ENCODE peak calls at places on chromosomes 4 and X, in eight cellular contexts. T, P, K, C, U, I, F and G are unnamed samples.

GRCh38 chrX:131802836-131803626 is 220.1 kb upstream of the STK26 start:
- DNase-seq in T (no peak), P (peak), K (no peak), C (no peak), U (no peak), I (peak), F (peak), G (no peak)

GRCh38 chrX:51889851-51890250 is 3.6 kb upstream of the MAGED1 start:
- DNase-seq in T (no peak), P (no peak), K (no peak), C (no peak), U (no peak), I (no peak), F (no peak), G (no peak)

GRCh38 chr4:151418385-151418784 is 9.4 kb downstream of the FHIP1A start:
- DNase-seq in T (peak), P (no peak), K (peak), C (no peak), U (no peak), I (no peak), F (no peak), G (no peak)

GRCh38 chrX:154459843-154460242 is 1.8 kb downstream of the PLXNA3 start:
- DNase-seq in T (no peak), P (no peak), K (no peak), C (peak), U (no peak), I (no peak), F (no peak), G (no peak)

GRCh38 chr4:40227284-40227683 is 30.5 kb downstream of the RHOH start:
- DNase-seq in T (no peak), P (no peak), K (no peak), C (no peak), U (no peak), I (no peak), F (no peak), G (no peak)

GRCh38 chr4:26085581-26085980 is 171.6 kb downstream of the SMIM20 start:
- DNase-seq in T (no peak), P (no peak), K (no peak), C (no peak), U (no peak), I (no peak), F (no peak), G (no peak)

GRCh38 chrX:11953615-11954014 is 184.7 kb upstream of the FRMPD4 start:
- DNase-seq in T (peak), P (no peak), K (peak), C (no peak), U (no peak), I (no peak), F (no peak), G (no peak)

GRCh38 chr4:31234494-31234893 is 514.3 kb downstream of the PCDH7 start:
- DNase-seq in T (no peak), P (no peak), K (no peak), C (peak), U (no peak), I (no peak), F (no peak), G (no peak)

GRCh38 chrX:39895228-39896110 is 202.3 kb downstream of the BCOR start:
- DNase-seq in T (no peak), P (no peak), K (no peak), C (no peak), U (no peak), I (no peak), F (no peak), G (no peak)

GRCh38 chrX:124478046-124478445 is 131.7 kb downstream of the SH2D1A start:
- DNase-seq in T (no peak), P (no peak), K (no peak), C (no peak), U (no peak), I (no peak), F (no peak), G (no peak)

GRCh38 chr4:138889216-138889615 is 126.4 kb upstream of the NOCT start:
- DNase-seq in T (no peak), P (no peak), K (no peak), C (no peak), U (no peak), I (no peak), F (no peak), G (no peak)

GRCh38 chrX:24594531-24594930 is 52.6 kb downstream of the PCYT1B start:
- DNase-seq in T (no peak), P (no peak), K (no peak), C (no peak), U (no peak), I (no peak), F (no peak), G (no peak)

GRCh38 chrX:154353172-154353843 is 21.1 kb downstream of the FLNA start:
- DNase-seq in T (no peak), P (no peak), K (no peak), C (no peak), U (no peak), I (no peak), F (no peak), G (no peak)

GRCh38 chr4:3136454-3136853 is 62.0 kb downstream of the HTT start:
- DNase-seq in T (peak), P (no peak), K (no peak), C (no peak), U (no peak), I (no peak), F (no peak), G (no peak)

GRCh38 chrX:150934453-150934852 is 36.0 kb upstream of the CD99L2 start:
- DNase-seq in T (peak), P (no peak), K (peak), C (no peak), U (no peak), I (no peak), F (no peak), G (no peak)

GRCh38 chrX:41677661-41678060 is 11.1 kb upstream of the GPR34 start:
- DNase-seq in T (peak), P (no peak), K (no peak), C (no peak), U (no peak), I (no peak), F (no peak), G (no peak)

GRCh38 chr4:6546681-6547447 is 28.1 kb upstream of the MAN2B2 start:
- DNase-seq in T (peak), P (no peak), K (peak), C (peak), U (no peak), I (no peak), F (no peak), G (no peak)

GRCh38 chr4:138405934-138406567 is 163.9 kb upstream of the SLC7A11 start:
- DNase-seq in T (peak), P (no peak), K (no peak), C (no peak), U (no peak), I (no peak), F (no peak), G (no peak)

GRCh38 chr4:73743825-73744602 is 3.6 kb downstream of the CXCL8 start:
- DNase-seq in T (no peak), P (no peak), K (no peak), C (no peak), U (no peak), I (no peak), F (no peak), G (no peak)

GRCh38 chr4:766152-766515 is 59.8 kb downstream of the CPLX1 start:
- DNase-seq in T (peak), P (no peak), K (no peak), C (no peak), U (no peak), I (no peak), F (no peak), G (no peak)

GRCh38 chrX:70444326-70445196 is at the start of gene DLG3:
- DNase-seq in T (peak), P (no peak), K (peak), C (peak), U (no peak), I (no peak), F (peak), G (no peak)

GRCh38 chr4:54941994-54942552 is 183.3 kb downstream of the KDR start:
- DNase-seq in T (no peak), P (no peak), K (no peak), C (no peak), U (no peak), I (peak), F (no peak), G (no peak)

GRCh38 chr4:127782025-127782274 is 172 bp upstream of the HSPA4L start:
- DNase-seq in T (peak), P (peak), K (peak), C (peak), U (no peak), I (peak), F (no peak), G (peak)

GRCh38 chr4:55398966-55399365 is 3.2 kb downstream of the TMEM165 start:
- DNase-seq in T (no peak), P (no peak), K (no peak), C (peak), U (no peak), I (no peak), F (no peak), G (no peak)

GRCh38 chr4:7295917-7296660 is 103.8 kb downstream of the SORCS2 start:
- DNase-seq in T (peak), P (no peak), K (peak), C (peak), U (no peak), I (no peak), F (no peak), G (no peak)

GRCh38 chrX:103061486-103061885 is 2.5 kb downstream of the BEX1 start:
- DNase-seq in T (no peak), P (no peak), K (no peak), C (no peak), U (no peak), I (no peak), F (no peak), G (no peak)

GRCh38 chr4:89099034-89099433 is 12.3 kb upstream of the TIGD2 start:
- DNase-seq in T (peak), P (no peak), K (no peak), C (no peak), U (no peak), I (no peak), F (no peak), G (no peak)

GRCh38 chr4:113073614-113074013 is 24.2 kb downstream of the ANK2 start:
- DNase-seq in T (no peak), P (no peak), K (no peak), C (no peak), U (no peak), I (no peak), F (no peak), G (no peak)

GRCh38 chrX:134926864-134927263 is 63.9 kb upstream of the SMIM10 start:
- DNase-seq in T (no peak), P (no peak), K (no peak), C (no peak), U (no peak), I (no peak), F (no peak), G (no peak)

GRCh38 chr4:2714071-2714770 is 41.9 kb downstream of the TNIP2 start:
- DNase-seq in T (peak), P (no peak), K (no peak), C (peak), U (no peak), I (peak), F (no peak), G (peak)

GRCh38 chr4:5963611-5964010 is 54.6 kb downstream of the C4orf50 start:
- DNase-seq in T (no peak), P (no peak), K (no peak), C (no peak), U (peak), I (no peak), F (no peak), G (no peak)

GRCh38 chrX:54043696-54044125 is 562 bp downstream of the PHF8 start:
- DNase-seq in T (no peak), P (peak), K (peak), C (peak), U (no peak), I (peak), F (peak), G (no peak)

GRCh38 chr4:140755811-140756291 is 334 bp downstream of the TBC1D9 start:
- DNase-seq in T (peak), P (peak), K (peak), C (peak), U (no peak), I (peak), F (peak), G (peak)

GRCh38 chr4:73870778-73871177 is 1.6 kb downstream of the CXCL1 start:
- DNase-seq in T (peak), P (no peak), K (no peak), C (no peak), U (no peak), I (no peak), F (no peak), G (no peak)